ENCODE peak calls at places on chromosomes 12 and 14, in nine cellular contexts. One of them, this sample, is unnamed.

GRCh38 chr12:127125607-127126259 is 1141.2 kb upstream of the TMEM132C start:
- DNase-seq in HT-29: peak; percentile 82
- DNase-seq in stimulated activated effector memory CD8-positive, alpha-beta T cell treated with anti-CD3 and anti-CD28 coated beads, Interleukin-12 subunit alpha, Interleukin-12 subunit beta, amount 100 ng/mL, for 72 hours: peak; percentile 9
- DNase-seq in H1: no peak
- DNase-seq in right lobe of liver: no peak
- DNase-seq in effector memory CD4-positive, alpha-beta T cell: no peak
- DNase-seq in stimulated activated CD8-positive, alpha-beta memory T cell treated with anti-CD3 and anti-CD28 coated beads, Interleukin-2, amount 100 ng/mL, for 48 hours: no peak
- DNase-seq in H4: peak; percentile 93
- DNase-seq in Peyer's patch: no peak
- DNase-seq in this sample: no peak

GRCh38 chr12:59803735-59804134 is 207.9 kb downstream of the SLC16A7 start:
- DNase-seq in HT-29: no peak
- DNase-seq in stimulated activated effector memory CD8-positive, alpha-beta T cell treated with anti-CD3 and anti-CD28 coated beads, Interleukin-12 subunit alpha, Interleukin-12 subunit beta, amount 100 ng/mL, for 72 hours: no peak
- DNase-seq in H1: no peak
- DNase-seq in right lobe of liver: no peak
- DNase-seq in effector memory CD4-positive, alpha-beta T cell: no peak
- DNase-seq in stimulated activated CD8-positive, alpha-beta memory T cell treated with anti-CD3 and anti-CD28 coated beads, Interleukin-2, amount 100 ng/mL, for 48 hours: no peak
- DNase-seq in H4: peak; percentile 12
- DNase-seq in Peyer's patch: no peak
- DNase-seq in this sample: no peak

GRCh38 chr12:47507221-47507620 is 198.6 kb downstream of the RPAP3 start:
- DNase-seq in HT-29: no peak
- DNase-seq in stimulated activated effector memory CD8-positive, alpha-beta T cell treated with anti-CD3 and anti-CD28 coated beads, Interleukin-12 subunit alpha, Interleukin-12 subunit beta, amount 100 ng/mL, for 72 hours: no peak
- DNase-seq in H1: no peak
- DNase-seq in right lobe of liver: no peak
- DNase-seq in effector memory CD4-positive, alpha-beta T cell: no peak
- DNase-seq in stimulated activated CD8-positive, alpha-beta memory T cell treated with anti-CD3 and anti-CD28 coated beads, Interleukin-2, amount 100 ng/mL, for 48 hours: no peak
- DNase-seq in H4: no peak
- DNase-seq in Peyer's patch: no peak
- DNase-seq in this sample: no peak

GRCh38 chr12:44717612-44718011 is 158.5 kb downstream of the NELL2 start:
- DNase-seq in HT-29: no peak
- DNase-seq in stimulated activated effector memory CD8-positive, alpha-beta T cell treated with anti-CD3 and anti-CD28 coated beads, Interleukin-12 subunit alpha, Interleukin-12 subunit beta, amount 100 ng/mL, for 72 hours: no peak
- DNase-seq in H1: no peak
- DNase-seq in right lobe of liver: no peak
- DNase-seq in effector memory CD4-positive, alpha-beta T cell: no peak
- DNase-seq in stimulated activated CD8-positive, alpha-beta memory T cell treated with anti-CD3 and anti-CD28 coated beads, Interleukin-2, amount 100 ng/mL, for 48 hours: no peak
- DNase-seq in H4: peak; percentile 4
- DNase-seq in Peyer's patch: no peak
- DNase-seq in this sample: no peak

GRCh38 chr12:13982010-13982409 is 608 bp upstream of the GRIN2B start:
- DNase-seq in HT-29: no peak
- DNase-seq in stimulated activated effector memory CD8-positive, alpha-beta T cell treated with anti-CD3 and anti-CD28 coated beads, Interleukin-12 subunit alpha, Interleukin-12 subunit beta, amount 100 ng/mL, for 72 hours: no peak
- DNase-seq in H1: no peak
- DNase-seq in right lobe of liver: no peak
- DNase-seq in effector memory CD4-positive, alpha-beta T cell: no peak
- DNase-seq in stimulated activated CD8-positive, alpha-beta memory T cell treated with anti-CD3 and anti-CD28 coated beads, Interleukin-2, amount 100 ng/mL, for 48 hours: no peak
- DNase-seq in H4: no peak
- DNase-seq in Peyer's patch: no peak
- DNase-seq in this sample: no peak

GRCh38 chr14:91872011-91872476 is 4.7 kb upstream of the TC2N start:
- DNase-seq in HT-29: no peak
- DNase-seq in stimulated activated effector memory CD8-positive, alpha-beta T cell treated with anti-CD3 and anti-CD28 coated beads, Interleukin-12 subunit alpha, Interleukin-12 subunit beta, amount 100 ng/mL, for 72 hours: no peak
- DNase-seq in H1: no peak
- DNase-seq in right lobe of liver: peak; percentile 62
- DNase-seq in effector memory CD4-positive, alpha-beta T cell: peak; percentile 55
- DNase-seq in stimulated activated CD8-positive, alpha-beta memory T cell treated with anti-CD3 and anti-CD28 coated beads, Interleukin-2, amount 100 ng/mL, for 48 hours: no peak
- DNase-seq in H4: no peak
- DNase-seq in Peyer's patch: peak; percentile 64
- DNase-seq in this sample: no peak

GRCh38 chr14:46405095-46405494 is 246.5 kb downstream of the RPL10L start:
- DNase-seq in HT-29: peak; percentile 44
- DNase-seq in stimulated activated effector memory CD8-positive, alpha-beta T cell treated with anti-CD3 and anti-CD28 coated beads, Interleukin-12 subunit alpha, Interleukin-12 subunit beta, amount 100 ng/mL, for 72 hours: no peak
- DNase-seq in H1: no peak
- DNase-seq in right lobe of liver: no peak
- DNase-seq in effector memory CD4-positive, alpha-beta T cell: no peak
- DNase-seq in stimulated activated CD8-positive, alpha-beta memory T cell treated with anti-CD3 and anti-CD28 coated beads, Interleukin-2, amount 100 ng/mL, for 48 hours: no peak
- DNase-seq in H4: no peak
- DNase-seq in Peyer's patch: no peak
- DNase-seq in this sample: peak; percentile 3

GRCh38 chr12:123995023-123995422 is 22.0 kb downstream of the ZNF664 start:
- DNase-seq in HT-29: no peak
- DNase-seq in stimulated activated effector memory CD8-positive, alpha-beta T cell treated with anti-CD3 and anti-CD28 coated beads, Interleukin-12 subunit alpha, Interleukin-12 subunit beta, amount 100 ng/mL, for 72 hours: no peak
- DNase-seq in H1: no peak
- DNase-seq in right lobe of liver: no peak
- DNase-seq in effector memory CD4-positive, alpha-beta T cell: no peak
- DNase-seq in stimulated activated CD8-positive, alpha-beta memory T cell treated with anti-CD3 and anti-CD28 coated beads, Interleukin-2, amount 100 ng/mL, for 48 hours: no peak
- DNase-seq in H4: no peak
- DNase-seq in Peyer's patch: no peak
- DNase-seq in this sample: no peak

GRCh38 chr14:65098586-65098985 is 3.7 kb downstream of the MAX start:
- DNase-seq in HT-29: no peak
- DNase-seq in stimulated activated effector memory CD8-positive, alpha-beta T cell treated with anti-CD3 and anti-CD28 coated beads, Interleukin-12 subunit alpha, Interleukin-12 subunit beta, amount 100 ng/mL, for 72 hours: no peak
- DNase-seq in H1: no peak
- DNase-seq in right lobe of liver: no peak
- DNase-seq in effector memory CD4-positive, alpha-beta T cell: no peak
- DNase-seq in stimulated activated CD8-positive, alpha-beta memory T cell treated with anti-CD3 and anti-CD28 coated beads, Interleukin-2, amount 100 ng/mL, for 48 hours: no peak
- DNase-seq in H4: peak; percentile 27
- DNase-seq in Peyer's patch: no peak
- DNase-seq in this sample: peak; percentile 25

GRCh38 chr12:53267309-53268008 is 640 bp upstream of the ESPL1 start:
- DNase-seq in HT-29: no peak
- DNase-seq in stimulated activated effector memory CD8-positive, alpha-beta T cell treated with anti-CD3 and anti-CD28 coated beads, Interleukin-12 subunit alpha, Interleukin-12 subunit beta, amount 100 ng/mL, for 72 hours: peak; percentile 12
- DNase-seq in H1: no peak
- DNase-seq in right lobe of liver: no peak
- DNase-seq in effector memory CD4-positive, alpha-beta T cell: no peak
- DNase-seq in stimulated activated CD8-positive, alpha-beta memory T cell treated with anti-CD3 and anti-CD28 coated beads, Interleukin-2, amount 100 ng/mL, for 48 hours: no peak
- DNase-seq in H4: no peak
- DNase-seq in Peyer's patch: no peak
- DNase-seq in this sample: no peak

GRCh38 chr12:546920-547845 is 87.4 kb downstream of the B4GALNT3 start:
- DNase-seq in HT-29: peak; percentile 77
- DNase-seq in stimulated activated effector memory CD8-positive, alpha-beta T cell treated with anti-CD3 and anti-CD28 coated beads, Interleukin-12 subunit alpha, Interleukin-12 subunit beta, amount 100 ng/mL, for 72 hours: peak; percentile 83
- DNase-seq in H1: no peak
- DNase-seq in right lobe of liver: peak; percentile 62
- DNase-seq in effector memory CD4-positive, alpha-beta T cell: peak; percentile 41
- DNase-seq in stimulated activated CD8-positive, alpha-beta memory T cell treated with anti-CD3 and anti-CD28 coated beads, Interleukin-2, amount 100 ng/mL, for 48 hours: peak; percentile 53
- DNase-seq in H4: peak; percentile 59
- DNase-seq in Peyer's patch: no peak
- DNase-seq in this sample: peak; percentile 71

GRCh38 chr14:20409226-20409625 is 4.1 kb downstream of the TEP1 start:
- DNase-seq in HT-29: no peak
- DNase-seq in stimulated activated effector memory CD8-positive, alpha-beta T cell treated with anti-CD3 and anti-CD28 coated beads, Interleukin-12 subunit alpha, Interleukin-12 subunit beta, amount 100 ng/mL, for 72 hours: no peak
- DNase-seq in H1: no peak
- DNase-seq in right lobe of liver: no peak
- DNase-seq in effector memory CD4-positive, alpha-beta T cell: no peak
- DNase-seq in stimulated activated CD8-positive, alpha-beta memory T cell treated with anti-CD3 and anti-CD28 coated beads, Interleukin-2, amount 100 ng/mL, for 48 hours: no peak
- DNase-seq in H4: no peak
- DNase-seq in Peyer's patch: no peak
- DNase-seq in this sample: no peak

GRCh38 chr12:106333756-106334155 is 23.8 kb upstream of the POLR3B start:
- DNase-seq in HT-29: no peak
- DNase-seq in stimulated activated effector memory CD8-positive, alpha-beta T cell treated with anti-CD3 and anti-CD28 coated beads, Interleukin-12 subunit alpha, Interleukin-12 subunit beta, amount 100 ng/mL, for 72 hours: no peak
- DNase-seq in H1: no peak
- DNase-seq in right lobe of liver: no peak
- DNase-seq in effector memory CD4-positive, alpha-beta T cell: no peak
- DNase-seq in stimulated activated CD8-positive, alpha-beta memory T cell treated with anti-CD3 and anti-CD28 coated beads, Interleukin-2, amount 100 ng/mL, for 48 hours: no peak
- DNase-seq in H4: no peak
- DNase-seq in Peyer's patch: no peak
- DNase-seq in this sample: no peak